ENCODE peak calls at places on chromosomes 2 and 18, in eight cellular contexts. B, Y, T, O, G, P, J and I are unnamed samples.

GRCh38 chr2:180040146-180040925 is 33.2 kb upstream of the CWC22 start:
- DNase-seq in B (peak), Y (no peak), T (no peak), O (no peak), G (peak), P (peak), J (no peak), I (no peak)

GRCh38 chr2:133130548-133131246 is 437.6 kb downstream of the NCKAP5 start:
- DNase-seq in B (no peak), Y (no peak), T (no peak), O (no peak), G (no peak), P (no peak), J (no peak), I (no peak)

GRCh38 chr18:11570073-11570588 is 39.3 kb upstream of the SLC35G4 start:
- DNase-seq in B (no peak), Y (no peak), T (no peak), O (no peak), G (no peak), P (no peak), J (no peak), I (no peak)

GRCh38 chr2:58131191-58132011 is 84.8 kb downstream of the VRK2 start:
- DNase-seq in B (peak), Y (no peak), T (no peak), O (no peak), G (peak), P (peak), J (no peak), I (no peak)

GRCh38 chr2:39492701-39493100 is 55.6 kb upstream of the MAP4K3 start:
- DNase-seq in B (no peak), Y (no peak), T (no peak), O (no peak), G (no peak), P (no peak), J (no peak), I (no peak)

GRCh38 chr18:57210711-57211411 is 64.0 kb downstream of the BOD1L2 start:
- DNase-seq in B (no peak), Y (no peak), T (no peak), O (no peak), G (no peak), P (no peak), J (peak), I (no peak)

GRCh38 chr2:63665091-63665490 is 76.3 kb downstream of the MDH1 start:
- DNase-seq in B (no peak), Y (no peak), T (no peak), O (no peak), G (no peak), P (peak), J (no peak), I (no peak)

GRCh38 chr2:144027593-144027992 is 492.3 kb downstream of the ZEB2 start:
- DNase-seq in B (no peak), Y (no peak), T (no peak), O (no peak), G (no peak), P (no peak), J (no peak), I (no peak)

GRCh38 chr2:229387815-229388214 is 116.7 kb upstream of the PID1 start:
- DNase-seq in B (peak), Y (no peak), T (no peak), O (no peak), G (no peak), P (peak), J (no peak), I (no peak)

GRCh38 chr2:127158614-127159290 is 51.8 kb upstream of the BIN1 start:
- DNase-seq in B (no peak), Y (no peak), T (no peak), O (no peak), G (no peak), P (no peak), J (no peak), I (no peak)

GRCh38 chr18:48742304-48742703 is 203.5 kb downstream of the CTIF start:
- DNase-seq in B (no peak), Y (no peak), T (no peak), O (no peak), G (no peak), P (no peak), J (no peak), I (no peak)

GRCh38 chr2:134140251-134140661 is 113.6 kb upstream of the MGAT5 start:
- DNase-seq in B (no peak), Y (no peak), T (no peak), O (no peak), G (no peak), P (no peak), J (no peak), I (no peak)

GRCh38 chr2:74576830-74577229 is 22.3 kb downstream of the DOK1 start:
- DNase-seq in B (peak), Y (no peak), T (no peak), O (no peak), G (peak), P (peak), J (no peak), I (no peak)

GRCh38 chr2:18436408-18437077 is 123.9 kb downstream of the RDH14 start:
- DNase-seq in B (peak), Y (no peak), T (no peak), O (no peak), G (no peak), P (peak), J (no peak), I (no peak)

GRCh38 chr18:22399949-22400348 is 17.8 kb downstream of the CTAGE1 start:
- DNase-seq in B (no peak), Y (no peak), T (no peak), O (no peak), G (no peak), P (no peak), J (no peak), I (no peak)

GRCh38 chr2:60091884-60092283 is 461.6 kb downstream of the BCL11A start:
- DNase-seq in B (no peak), Y (no peak), T (no peak), O (no peak), G (no peak), P (no peak), J (peak), I (no peak)

GRCh38 chr2:212736327-212736726 is 197.7 kb upstream of the ERBB4 start:
- DNase-seq in B (no peak), Y (no peak), T (no peak), O (no peak), G (no peak), P (no peak), J (no peak), I (no peak)

GRCh38 chr2:152452256-152452973 is 117.4 kb downstream of the FMNL2 start:
- DNase-seq in B (no peak), Y (no peak), T (no peak), O (no peak), G (no peak), P (no peak), J (no peak), I (no peak)

GRCh38 chr2:119208791-119209203 is 14.8 kb upstream of the STEAP3 start:
- DNase-seq in B (peak), Y (no peak), T (no peak), O (no peak), G (no peak), P (no peak), J (no peak), I (no peak)

GRCh38 chr2:191857406-191857805 is 10.5 kb upstream of the CAVIN2 start:
- DNase-seq in B (peak), Y (no peak), T (no peak), O (no peak), G (no peak), P (peak), J (no peak), I (no peak)

GRCh38 chr18:51006948-51007786 is 22.8 kb upstream of the SMAD4 start:
- DNase-seq in B (no peak), Y (no peak), T (no peak), O (no peak), G (no peak), P (no peak), J (peak), I (no peak)

GRCh38 chr2:47265751-47266231 is 110.7 kb upstream of the STPG4 start:
- DNase-seq in B (no peak), Y (no peak), T (no peak), O (no peak), G (no peak), P (no peak), J (no peak), I (no peak)

GRCh38 chr2:162840598-162841246 is 2.2 kb upstream of the KCNH7 start:
- DNase-seq in B (peak), Y (no peak), T (no peak), O (no peak), G (peak), P (peak), J (peak), I (peak)

GRCh38 chr2:175167076-175167791 is 769 bp downstream of the ATF2 start:
- DNase-seq in B (peak), Y (peak), T (no peak), O (no peak), G (no peak), P (peak), J (peak), I (no peak)

GRCh38 chr18:32956591-32957310 is 183.9 kb upstream of the KLHL14 start:
- DNase-seq in B (peak), Y (no peak), T (no peak), O (no peak), G (peak), P (peak), J (no peak), I (no peak)

GRCh38 chr2:161415041-161415440 is 1.1 kb upstream of the TBR1 start:
- DNase-seq in B (no peak), Y (no peak), T (no peak), O (no peak), G (no peak), P (no peak), J (peak), I (no peak)

GRCh38 chr2:23480991-23481797 is 96.2 kb downstream of the KLHL29 start:
- DNase-seq in B (peak), Y (no peak), T (peak), O (no peak), G (peak), P (peak), J (peak), I (no peak)

GRCh38 chr2:169065864-169066507 is 3.4 kb upstream of the DHRS9 start:
- DNase-seq in B (no peak), Y (no peak), T (no peak), O (no peak), G (no peak), P (no peak), J (no peak), I (no peak)

GRCh38 chr2:206990335-206990734 is 51.0 kb downstream of the CPO start:
- DNase-seq in B (no peak), Y (no peak), T (no peak), O (no peak), G (no peak), P (peak), J (no peak), I (no peak)

GRCh38 chr2:216090369-216090786 is 8.7 kb downstream of the TMEM169 start:
- DNase-seq in B (peak), Y (no peak), T (no peak), O (no peak), G (no peak), P (no peak), J (no peak), I (peak)

GRCh38 chr18:79404567-79404910 is 8.8 kb downstream of the NFATC1 start:
- DNase-seq in B (no peak), Y (peak), T (peak), O (no peak), G (no peak), P (no peak), J (no peak), I (peak)

GRCh38 chr2:216540920-216541319 is 42.3 kb downstream of the RPL37A start:
- DNase-seq in B (no peak), Y (no peak), T (no peak), O (no peak), G (no peak), P (no peak), J (no peak), I (no peak)

GRCh38 chr2:134852518-134852917 is 14.1 kb downstream of the ACMSD start:
- DNase-seq in B (no peak), Y (no peak), T (no peak), O (no peak), G (no peak), P (no peak), J (no peak), I (no peak)

GRCh38 chr18:51051105-51051712 is 21.2 kb downstream of the SMAD4 start:
- DNase-seq in B (peak), Y (no peak), T (no peak), O (no peak), G (no peak), P (peak), J (peak), I (peak)

GRCh38 chr18:79857082-79857661 is 59.4 kb downstream of the KCNG2 start:
- DNase-seq in B (peak), Y (peak), T (peak), O (no peak), G (peak), P (peak), J (no peak), I (no peak)

DNA sequence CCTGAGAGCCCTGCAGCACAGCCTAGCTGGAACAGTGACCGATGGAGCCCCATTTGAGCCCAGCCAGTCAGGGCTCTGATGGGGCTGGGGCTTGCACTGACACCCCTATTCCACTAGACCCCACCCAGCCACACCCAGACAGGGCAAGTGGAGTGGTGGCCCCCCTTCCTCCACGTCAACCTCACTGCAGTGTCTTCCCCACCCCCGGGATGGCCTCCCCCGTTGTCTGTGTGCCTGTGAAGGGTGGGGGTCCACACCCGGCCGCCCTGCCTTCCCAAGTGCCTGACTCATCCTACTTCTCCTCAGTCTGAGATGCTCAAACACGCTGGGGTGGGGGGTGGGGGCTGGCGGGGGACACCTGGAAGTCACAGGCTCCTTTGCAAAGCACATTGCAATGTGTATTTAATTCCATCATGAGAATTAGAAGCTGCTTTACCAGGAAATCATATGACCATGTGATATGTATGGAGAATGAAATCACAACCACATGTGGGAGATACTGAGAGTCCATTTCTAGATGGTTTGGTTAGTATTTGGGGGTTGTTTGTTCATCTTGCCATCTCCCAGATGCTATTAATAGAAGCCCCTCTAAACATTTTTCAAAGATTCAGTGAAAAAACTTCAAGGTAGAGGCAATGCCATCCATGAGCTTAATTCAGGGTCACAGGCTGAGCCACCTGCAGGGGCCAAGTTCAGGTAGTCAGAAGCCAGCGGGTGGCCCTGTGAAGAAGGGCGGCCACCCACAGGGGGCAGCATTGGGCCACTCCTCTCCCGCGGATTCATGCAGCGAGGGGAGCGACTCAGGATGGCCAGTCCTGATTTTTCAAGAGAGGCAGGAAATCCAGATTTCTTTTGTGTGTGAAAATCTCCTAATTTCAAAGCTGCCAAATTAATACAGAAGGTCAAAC is 22.7 kb upstream of the GMPPA start:
- DNase-seq in B (peak), Y (peak), T (peak), O (no peak), G (no peak), P (peak), J (peak), I (peak)
- H3K4me3 ChIP-seq in B (no peak), Y (no peak), T (no peak), O (no peak), G (no peak), P (no peak), J (no peak), I (no peak)

GRCh38 chr2:121454549-121455090 is 76.1 kb upstream of the RNU4ATAC start:
- DNase-seq in B (no peak), Y (no peak), T (no peak), O (no peak), G (no peak), P (peak), J (no peak), I (no peak)
- H3K4me3 ChIP-seq in B (no peak), Y (no peak), T (no peak), O (no peak), G (no peak), P (no peak), J (no peak), I (no peak)

DNA sequence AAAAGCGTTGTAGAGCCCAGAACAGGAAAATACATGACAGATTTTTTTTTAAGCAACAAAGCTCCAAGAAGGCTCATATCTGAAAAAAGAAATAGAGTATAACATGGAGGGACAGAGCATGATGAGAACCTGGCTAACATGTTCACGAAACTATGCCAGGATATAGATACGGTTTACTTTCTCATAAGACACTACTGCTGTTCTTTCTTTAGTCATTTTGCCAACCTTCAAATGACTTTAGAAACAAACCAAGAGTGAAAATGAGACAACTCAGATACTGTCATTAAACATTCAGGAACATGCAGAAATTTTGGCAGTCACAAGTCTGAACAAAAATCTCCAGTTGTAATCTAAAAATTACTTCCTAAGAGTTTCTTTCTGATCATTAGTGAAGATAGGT is 14.3 kb downstream of the LPIN2 start:
- DNase-seq in B (no peak), Y (no peak), T (no peak), O (no peak), G (no peak), P (no peak), J (no peak), I (no peak)
- H3K4me3 ChIP-seq in B (no peak), Y (no peak), T (no peak), O (no peak), G (no peak), P (no peak), J (no peak), I (peak)

DNA sequence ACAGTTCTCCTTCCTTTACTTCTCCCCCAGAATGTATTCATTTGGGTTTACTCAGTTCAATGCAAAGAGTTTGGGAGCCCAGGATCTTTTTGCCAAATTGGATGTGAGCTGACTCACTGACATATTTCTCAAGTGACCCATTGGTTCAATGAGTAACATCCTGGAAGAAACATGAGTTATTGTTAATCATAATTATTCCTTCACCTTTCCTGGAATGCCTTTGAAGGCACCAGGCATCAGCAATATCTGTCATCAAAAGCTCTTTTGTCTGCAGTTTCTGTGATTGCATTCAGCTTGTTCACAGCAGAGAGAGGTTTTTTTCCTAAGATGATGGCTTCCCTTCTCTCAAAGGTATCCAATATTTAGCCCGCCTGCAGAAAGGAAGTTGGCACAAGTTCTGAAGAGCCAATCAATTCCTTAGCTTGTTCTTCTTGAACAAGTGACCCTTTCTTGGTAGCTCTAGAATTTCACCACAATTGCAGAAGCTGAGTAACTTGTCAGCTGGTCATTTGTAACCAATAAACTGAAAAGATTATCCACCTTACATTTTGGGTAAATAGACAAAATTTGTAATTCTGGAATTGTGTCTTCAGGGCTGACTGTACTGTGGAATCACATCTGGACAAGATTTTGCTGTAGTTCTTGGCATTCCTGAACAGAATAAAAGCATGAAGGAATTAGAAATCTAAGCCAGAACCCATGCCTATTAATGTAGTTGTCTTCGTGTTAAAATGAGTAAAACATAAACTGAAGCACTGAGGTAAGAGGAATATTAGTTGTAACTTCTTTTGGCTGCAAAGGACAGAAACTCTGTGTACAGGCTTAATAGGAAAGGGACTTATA is 72.2 kb upstream of the TMEM17 start:
- DNase-seq in B (peak), Y (no peak), T (no peak), O (no peak), G (peak), P (peak), J (peak), I (no peak)
- H3K4me3 ChIP-seq in B (no peak), Y (no peak), T (no peak), O (no peak), G (no peak), P (no peak), J (no peak), I (no peak)

DNA sequence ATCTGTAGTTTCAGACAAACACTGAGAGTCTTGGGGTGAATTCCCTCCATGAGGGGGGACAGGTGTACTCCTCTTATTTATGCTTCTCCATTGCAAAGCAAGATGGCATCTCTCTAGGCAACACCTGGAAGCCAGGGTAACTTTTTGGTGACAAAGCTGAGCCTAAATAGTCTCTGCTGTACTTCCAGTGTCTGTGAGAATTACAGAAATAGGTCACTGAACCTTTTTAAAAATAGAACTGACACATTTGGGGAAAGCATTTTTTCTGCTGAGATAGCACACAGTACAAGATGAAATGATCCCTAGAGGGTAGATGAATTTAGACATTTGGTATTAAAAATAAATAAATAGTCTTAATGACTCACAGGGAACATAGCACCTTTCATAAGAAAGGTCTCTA is 71.7 kb upstream of the SP3 start:
- DNase-seq in B (no peak), Y (no peak), T (no peak), O (no peak), G (no peak), P (no peak), J (no peak), I (no peak)
- H3K4me3 ChIP-seq in B (no peak), Y (no peak), T (peak), O (no peak), G (no peak), P (no peak), J (no peak), I (no peak)